ENCODE peak calls at places on chromosomes 11 and 22, in eight cellular contexts. B is effector CD8-positive, alpha-beta T cell; P is cardiac muscle cell; S is NCI-H510A; F is IMR-90; A is activated CD4-positive, CD25-positive, alpha-beta regulatory T cell; X is A549; W is glomerular endothelial cell. R is an unnamed sample.

GRCh38 chr11:69398529-69399492 is 82.7 kb upstream of the LINC01488 start:
- DNase-seq in X (no peak), P (no peak), A (no peak), F (peak; percentile 26), S (no peak), B (no peak), W (no peak), R (no peak)

GRCh38 chr11:87879118-87879517 is 296.1 kb downstream of the RAB38 start:
- DNase-seq in X (no peak), F (no peak), W (no peak), B (no peak), P (peak; percentile 38), A (no peak), S (no peak), R (no peak)

GRCh38 chr11:12526789-12527188 is 147.4 kb upstream of the TEAD1 start:
- DNase-seq in X (no peak), S (no peak), P (peak; percentile 76), F (peak; percentile 82), W (no peak), B (no peak), A (no peak), R (no peak)

GRCh38 chr11:66722745-66723651 is 6.0 kb downstream of the SPTBN2 start:
- DNase-seq in P (no peak), B (no peak), X (no peak), W (no peak), F (no peak), S (no peak), A (no peak), R (no peak)

GRCh38 chr22:49789289-49790141 is 38.2 kb downstream of the BRD1 start:
- DNase-seq in A (no peak), B (peak; percentile 14), W (no peak), F (peak; percentile 45), X (no peak), S (no peak), P (peak; percentile 70), R (no peak)

GRCh38 chr11:128318856-128319474 is 268.4 kb downstream of the ETS1 start:
- DNase-seq in X (no peak), F (peak; percentile 44), A (no peak), S (no peak), P (no peak), B (peak; percentile 61), W (no peak), R (no peak)

GRCh38 chr22:19497245-19497644 is 17.5 kb downstream of the CDC45 start:
- DNase-seq in P (peak; percentile 90), X (no peak), B (no peak), F (peak; percentile 97), A (no peak), W (peak; percentile 39), S (no peak), R (no peak)

GRCh38 chr11:122101625-122102291 is 14.3 kb downstream of the BLID start:
- DNase-seq in S (no peak), A (no peak), W (no peak), B (no peak), F (peak; percentile 85), P (peak; percentile 92), X (no peak), R (peak; percentile 76)

GRCh38 chr22:43001271-43002197 is 13.4 kb downstream of the PACSIN2 start:
- DNase-seq in S (no peak), P (peak; percentile 67), F (no peak), B (no peak), A (no peak), X (no peak), W (no peak), R (no peak)

GRCh38 chr11:90930252-90930651 is 707.4 kb upstream of the CHORDC1 start:
- DNase-seq in B (no peak), A (no peak), W (no peak), X (no peak), F (no peak), P (no peak), S (no peak), R (no peak)

GRCh38 chr22:20495861-20496681 is 476 bp upstream of the KLHL22 start:
- DNase-seq in P (peak; percentile 95), B (peak; percentile 83), S (peak; percentile 75), X (peak; percentile 76), A (peak; percentile 91), W (no peak), F (peak; percentile 87), R (peak; percentile 85)

GRCh38 chr11:57085604-57086003 is 96.1 kb upstream of the LRRC55 start:
- DNase-seq in X (no peak), F (no peak), W (no peak), P (no peak), B (no peak), A (no peak), S (no peak), R (no peak)

GRCh38 chr22:44448271-44448780 is 49.7 kb downstream of the RTL6 start:
- DNase-seq in W (no peak), F (peak; percentile 94), A (no peak), X (peak; percentile 58), B (no peak), P (peak; percentile 97), S (no peak), R (peak; percentile 24)

GRCh38 chr11:65502274-65502851 is 3.5 kb downstream of the MALAT1 start:
- DNase-seq in S (no peak), B (no peak), A (no peak), P (peak; percentile 71), X (no peak), F (peak; percentile 61), W (no peak), R (no peak)

GRCh38 chr11:85844439-85845051 is 10.6 kb upstream of the CCDC83 start:
- DNase-seq in W (no peak), F (peak; percentile 80), A (no peak), B (no peak), P (no peak), X (peak; percentile 87), S (no peak), R (no peak)

GRCh38 chr11:45347343-45347742 is 61.2 kb upstream of the SYT13 start:
- DNase-seq in S (no peak), P (no peak), A (no peak), W (no peak), X (no peak), F (no peak), B (no peak), R (no peak)

GRCh38 chr11:120363436-120363835 is 27.2 kb downstream of the ARHGEF12 start:
- DNase-seq in A (no peak), S (no peak), F (no peak), X (no peak), B (no peak), W (no peak), P (no peak), R (no peak)

GRCh38 chr11:111665779-111666178 is 63.5 kb downstream of the SIK2 start:
- DNase-seq in B (no peak), P (peak; percentile 74), F (peak; percentile 71), S (no peak), W (peak; percentile 12), X (peak; percentile 2), A (no peak), R (no peak)

GRCh38 chr11:29333993-29334780 is 682.6 kb downstream of the KCNA4 start:
- DNase-seq in B (no peak), P (peak; percentile 81), F (peak; percentile 88), S (no peak), W (no peak), X (peak; percentile 61), A (no peak), R (no peak)

GRCh38 chr22:50348058-50348457 is 4.9 kb downstream of the PPP6R2 start:
- DNase-seq in F (no peak), X (no peak), A (no peak), P (no peak), W (no peak), B (no peak), S (no peak), R (no peak)

GRCh38 chr11:3626250-3626960 is 15.4 kb downstream of the ART5 start:
- DNase-seq in P (no peak), B (no peak), X (no peak), F (no peak), A (no peak), S (no peak), W (no peak), R (no peak)

GRCh38 chr11:76152741-76153608 is 53.3 kb downstream of the WNT11 start:
- DNase-seq in F (no peak), W (no peak), S (no peak), P (no peak), A (no peak), X (no peak), B (no peak), R (no peak)

GRCh38 chr11:74671520-74672196 is 59.6 kb downstream of the CHRDL2 start:
- DNase-seq in A (no peak), F (peak; percentile 86), X (no peak), P (peak; percentile 55), W (no peak), B (no peak), S (no peak), R (no peak)

GRCh38 chr22:17575151-17575550 is 11.9 kb downstream of the SLC25A18 start:
- DNase-seq in X (no peak), W (no peak), P (no peak), B (no peak), A (no peak), F (no peak), S (no peak), R (no peak)

GRCh38 chr11:66089067-66089466 is 19.0 kb downstream of the PACS1 start:
- DNase-seq in P (no peak), B (no peak), F (no peak), S (no peak), A (no peak), X (no peak), W (no peak), R (no peak)

GRCh38 chr11:118744001-118744400 is 47.0 kb downstream of the DDX6 start:
- DNase-seq in X (no peak), A (no peak), S (no peak), F (no peak), P (no peak), B (no peak), W (no peak), R (no peak)

GRCh38 chr22:44344407-44344806 is 31.7 kb upstream of the SHISAL1 start:
- DNase-seq in P (no peak), W (no peak), X (no peak), S (no peak), F (no peak), A (no peak), B (no peak), R (no peak)

GRCh38 chr22:17283423-17283822 is 64.2 kb upstream of the ADA2 start:
- DNase-seq in P (no peak), S (no peak), X (no peak), W (no peak), B (no peak), F (no peak), A (no peak), R (no peak)

GRCh38 chr22:25514436-25514835 is 50.0 kb upstream of the GRK3 start:
- DNase-seq in B (no peak), P (no peak), W (no peak), A (no peak), S (peak; percentile 10), F (peak; percentile 54), X (no peak), R (peak; percentile 7)

GRCh38 chr11:74366576-74366975 is 31.7 kb downstream of the PGM2L1 start:
- DNase-seq in A (no peak), P (peak; percentile 92), S (no peak), F (peak; percentile 76), X (no peak), W (no peak), B (no peak), R (no peak)

GRCh38 chr11:119371067-119371601 is 10.4 kb downstream of the USP2 start:
- DNase-seq in P (no peak), S (no peak), F (no peak), B (no peak), A (no peak), X (no peak), W (no peak), R (no peak)

GRCh38 chr11:120172054-120172881 is 34.4 kb upstream of the TRIM29 start:
- DNase-seq in P (peak; percentile 76), X (peak; percentile 64), B (peak; percentile 16), W (peak; percentile 18), S (no peak), A (no peak), F (peak; percentile 60), R (no peak)

GRCh38 chr22:24429411-24430365 is 2.3 kb downstream of the ADORA2A start:
- DNase-seq in F (peak; percentile 22), W (no peak), X (no peak), A (peak; percentile 17), P (no peak), B (peak; percentile 13), S (no peak), R (no peak)

GRCh38 chr11:124586247-124586860 is 16.6 kb downstream of the OR8A1 start:
- DNase-seq in W (peak; percentile 36), F (peak; percentile 66), B (peak; percentile 2), P (peak; percentile 82), A (no peak), X (peak; percentile 2), S (no peak), R (no peak)

R was measured in NCI-H187.